ENCODE peak calls at places on chromosomes 3 and 15, in nine cellular contexts. U is thoracic aorta, E is colonic mucosa, C is endothelial cell, B is WTC11, F is cardiac muscle cell, R is psoas muscle, P is A549, H is mucosa of descending colon. J is an unnamed sample.

GRCh38 chr3:14401692-14402303 is 608 bp upstream of the SLC6A6 start:
- DNase-seq in U (no peak), E (no peak), C (no peak), B (no peak), F (no peak), R (no peak), P (no peak), H (no peak), J (no peak)

GRCh38 chr3:177439729-177440269 is 242.5 kb upstream of the TBL1XR1 start:
- DNase-seq in U (no peak), E (no peak), C (no peak), B (no peak), F (no peak), R (no peak), P (no peak), H (no peak), J (no peak)

GRCh38 chr3:49780080-49780967 is 6.0 kb downstream of the IP6K1 start:
- DNase-seq in U (no peak), E (no peak), C (no peak), B (no peak), F (no peak), R (no peak), P (no peak), H (no peak), J (no peak)

GRCh38 chr15:87201986-87202385 is 1054.6 kb downstream of the NTRK3 start:
- DNase-seq in U (no peak), E (no peak), C (no peak), B (no peak), F (no peak), R (no peak), P (no peak), H (no peak), J (no peak)

GRCh38 chr3:49377483-49377882 is 19.3 kb upstream of the GPX1 start:
- DNase-seq in U (no peak), E (no peak), C (no peak), B (no peak), F (no peak), R (no peak), P (no peak), H (no peak), J (no peak)

GRCh38 chr3:54132685-54133084 is 10.3 kb downstream of the CACNA2D3 start:
- DNase-seq in U (no peak), E (no peak), C (no peak), B (no peak), F (no peak), R (no peak), P (no peak), H (no peak), J (no peak)

GRCh38 chr3:24601500-24601899 is 106.8 kb upstream of the THRB start:
- DNase-seq in U (no peak), E (no peak), C (no peak), B (no peak), F (no peak), R (peak), P (no peak), H (no peak), J (no peak)

GRCh38 chr15:67074886-67075229 is 9.5 kb downstream of the SMAD3 start:
- DNase-seq in U (no peak), E (no peak), C (no peak), B (no peak), F (no peak), R (no peak), P (no peak), H (no peak), J (no peak)

GRCh38 chr15:99174567-99174966 is 69.7 kb downstream of the SYNM start:
- DNase-seq in U (no peak), E (no peak), C (no peak), B (no peak), F (peak), R (no peak), P (no peak), H (no peak), J (no peak)

GRCh38 chr15:68418611-68419161 is 13.3 kb downstream of the ITGA11 start:
- DNase-seq in U (no peak), E (peak), C (no peak), B (no peak), F (no peak), R (no peak), P (no peak), H (peak), J (no peak)

GRCh38 chr3:110420158-110420641 is 651.4 kb upstream of the NECTIN3 start:
- DNase-seq in U (no peak), E (no peak), C (no peak), B (no peak), F (no peak), R (no peak), P (peak), H (no peak), J (no peak)

GRCh38 chr15:62706361-62706760 is 336.2 kb upstream of the TPM1 start:
- DNase-seq in U (no peak), E (no peak), C (no peak), B (no peak), F (no peak), R (no peak), P (no peak), H (no peak), J (no peak)

GRCh38 chr3:52004158-52004787 is 8.6 kb upstream of the RPL29 start:
- DNase-seq in U (no peak), E (no peak), C (peak), B (peak), F (peak), R (peak), P (no peak), H (no peak), J (no peak)

GRCh38 chr3:186380622-186381380 is 18.8 kb upstream of the DGKG start:
- DNase-seq in U (no peak), E (no peak), C (no peak), B (no peak), F (no peak), R (no peak), P (no peak), H (no peak), J (no peak)

GRCh38 chr3:66610548-66610909 is 109.7 kb upstream of the LRIG1 start:
- DNase-seq in U (no peak), E (no peak), C (no peak), B (no peak), F (no peak), R (no peak), P (no peak), H (no peak), J (no peak)

GRCh38 chr3:56894912-56895431 is 93.2 kb upstream of the ARHGEF3 start:
- DNase-seq in U (no peak), E (peak), C (no peak), B (no peak), F (no peak), R (no peak), P (no peak), H (no peak), J (no peak)

GRCh38 chr15:72907733-72908132 is 124.2 kb upstream of the ADPGK start:
- DNase-seq in U (no peak), E (no peak), C (no peak), B (no peak), F (peak), R (no peak), P (no peak), H (no peak), J (no peak)

GRCh38 chr3:2783261-2783660 is 326.9 kb downstream of the IL5RA start:
- DNase-seq in U (no peak), E (no peak), C (no peak), B (no peak), F (no peak), R (no peak), P (no peak), H (no peak), J (no peak)

GRCh38 chr3:67489816-67490215 is 164.6 kb downstream of the SUCLG2 start:
- DNase-seq in U (no peak), E (no peak), C (no peak), B (no peak), F (no peak), R (no peak), P (no peak), H (no peak), J (no peak)

GRCh38 chr3:126753191-126754160 is 49.4 kb downstream of the CHCHD6 start:
- DNase-seq in U (no peak), E (no peak), C (no peak), B (no peak), F (no peak), R (no peak), P (no peak), H (no peak), J (no peak)

GRCh38 chr3:100158877-100159563 is 44.7 kb upstream of the FILIP1L start:
- DNase-seq in U (no peak), E (no peak), C (no peak), B (no peak), F (no peak), R (no peak), P (no peak), H (no peak), J (no peak)

GRCh38 chr3:129106320-129106719 is 15.3 kb downstream of the RAB43 start:
- DNase-seq in U (no peak), E (no peak), C (no peak), B (peak), F (no peak), R (no peak), P (no peak), H (no peak), J (no peak)
- TF ChIP-seq CTCF in U (no peak), E (no peak), C (no peak), B (no peak), F (no peak), R (no peak), P (no peak), H (no peak), J (no peak)

GRCh38 chr15:23022156-23022555 is 17.2 kb downstream of the TUBGCP5 start:
- DNase-seq in U (no peak), E (no peak), C (no peak), B (no peak), F (no peak), R (no peak), P (no peak), H (no peak), J (no peak)
- TF ChIP-seq CTCF in U (no peak), E (no peak), C (no peak), B (no peak), F (no peak), R (no peak), P (no peak), H (no peak), J (no peak)

GRCh38 chr15:45133561-45133920 is 3.7 kb downstream of the DUOX1 start:
- DNase-seq in U (no peak), E (no peak), C (no peak), B (no peak), F (peak), R (no peak), P (no peak), H (no peak), J (no peak)

GRCh38 chr15:45132844-45133560 is 3.2 kb downstream of the DUOX1 start:
- DNase-seq in U (no peak), E (no peak), C (no peak), B (no peak), F (no peak), R (no peak), P (no peak), H (no peak), J (no peak)

GRCh38 chr15:45134046-45134445 is 4.3 kb downstream of the DUOX1 start:
- DNase-seq in U (no peak), E (no peak), C (no peak), B (no peak), F (no peak), R (no peak), P (no peak), H (no peak), J (no peak)

GRCh38 chr15:45136378-45136764 is 6.6 kb downstream of the DUOX1 start:
- DNase-seq in U (no peak), E (no peak), C (peak), B (peak), F (peak), R (no peak), P (no peak), H (no peak), J (no peak)

DNA sequence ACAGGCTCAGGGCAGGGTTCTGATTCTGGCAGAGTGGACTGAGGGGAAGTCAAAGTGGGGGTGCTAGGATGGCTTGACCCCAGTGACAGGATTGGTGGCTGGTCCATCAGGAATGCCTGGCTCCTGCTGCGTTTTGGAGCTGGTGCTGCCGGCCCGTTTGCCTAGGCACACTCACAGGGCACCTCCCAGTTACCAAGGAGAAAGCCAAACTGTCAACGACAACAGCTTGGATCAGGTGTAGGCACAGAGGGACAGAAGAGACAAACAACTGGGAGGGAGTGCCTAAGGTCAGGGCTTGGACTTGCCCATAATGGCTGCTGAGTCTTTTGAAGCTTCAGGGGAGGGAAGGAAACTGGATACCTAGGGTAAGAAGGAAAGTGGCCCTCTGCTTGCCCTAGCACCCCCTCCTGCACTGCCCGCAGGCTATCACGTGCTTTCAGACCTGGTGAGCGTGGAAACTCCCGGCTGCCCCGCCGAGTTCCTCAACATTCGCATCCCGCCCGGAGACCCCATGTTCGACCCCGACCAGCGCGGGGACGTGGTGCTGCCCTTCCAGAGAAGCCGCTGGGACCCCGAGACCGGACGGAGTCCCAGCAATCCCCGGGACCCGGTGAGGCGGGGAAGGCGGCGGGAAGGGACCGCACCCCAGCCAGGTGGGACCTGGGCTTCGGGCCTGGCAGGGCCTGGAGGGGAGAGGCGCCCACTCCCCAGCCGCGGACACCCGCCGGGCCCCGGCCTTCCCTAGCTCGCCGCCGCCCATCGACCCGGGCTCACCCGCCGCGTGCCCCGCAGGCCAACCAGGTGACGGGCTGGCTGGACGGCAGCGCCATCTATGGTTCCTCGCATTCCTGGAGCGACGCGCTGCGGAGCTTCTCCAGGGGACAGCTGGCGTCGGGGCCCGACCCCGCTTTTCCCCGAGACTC is 5.1 kb downstream of the DUOX1 start:
- DNase-seq in U (no peak), E (peak), C (peak), B (peak), F (peak), R (no peak), P (no peak), H (no peak), J (no peak)
- TF ChIP-seq CTCF in U (no peak), E (no peak), C (no peak), B (no peak), F (peak), R (no peak), P (no peak), H (no peak), J (no peak)

DNA sequence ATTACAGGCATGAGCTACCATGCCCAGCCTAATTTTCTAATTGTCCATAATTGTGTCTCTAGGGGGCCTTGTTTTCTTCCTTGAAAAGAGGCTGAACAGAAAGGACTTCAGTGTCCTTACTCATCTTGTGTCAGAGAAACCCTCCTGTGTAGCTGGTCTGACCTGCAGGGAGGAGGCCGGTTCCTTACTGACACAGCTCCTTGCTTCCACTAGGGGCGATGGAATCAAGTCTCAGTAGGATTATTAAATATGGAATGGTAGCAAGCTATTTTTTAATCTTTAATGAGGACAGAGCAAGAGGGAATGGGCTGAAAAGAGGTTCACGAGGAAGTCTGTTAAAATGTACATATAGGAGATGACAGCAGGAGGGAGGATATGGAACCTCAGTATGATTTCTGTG is 8.6 kb downstream of the LPCAT4 start:
- DNase-seq in U (no peak), E (no peak), C (no peak), B (no peak), F (no peak), R (no peak), P (peak), H (no peak), J (no peak)
- TF ChIP-seq CTCF in U (no peak), E (no peak), C (no peak), B (no peak), F (peak), R (no peak), P (peak), H (no peak), J (no peak)

GRCh38 chr15:22794063-22794462 is 7.6 kb downstream of the NIPA1 start:
- DNase-seq in U (no peak), E (no peak), C (no peak), B (no peak), F (no peak), R (no peak), P (no peak), H (no peak), J (no peak)

GRCh38 chr15:22794621-22795167 is 8.2 kb downstream of the NIPA1 start:
- DNase-seq in U (no peak), E (no peak), C (no peak), B (no peak), F (no peak), R (no peak), P (no peak), H (no peak), J (no peak)

GRCh38 chr15:22796079-22796478 is 9.6 kb downstream of the NIPA1 start:
- DNase-seq in U (no peak), E (no peak), C (no peak), B (no peak), F (no peak), R (no peak), P (no peak), H (no peak), J (no peak)

GRCh38 chr15:22799902-22800301 is 13.5 kb downstream of the NIPA1 start:
- DNase-seq in U (no peak), E (no peak), C (no peak), B (no peak), F (no peak), R (no peak), P (no peak), H (no peak), J (no peak)

GRCh38 chr15:22795206-22796063 is 9.0 kb downstream of the NIPA1 start:
- DNase-seq in U (no peak), E (no peak), C (no peak), B (no peak), F (no peak), R (no peak), P (no peak), H (no peak), J (no peak)
- TF ChIP-seq CTCF in U (no peak), E (no peak), C (no peak), B (no peak), F (no peak), R (no peak), P (no peak), H (no peak), J (no peak)

DNA sequence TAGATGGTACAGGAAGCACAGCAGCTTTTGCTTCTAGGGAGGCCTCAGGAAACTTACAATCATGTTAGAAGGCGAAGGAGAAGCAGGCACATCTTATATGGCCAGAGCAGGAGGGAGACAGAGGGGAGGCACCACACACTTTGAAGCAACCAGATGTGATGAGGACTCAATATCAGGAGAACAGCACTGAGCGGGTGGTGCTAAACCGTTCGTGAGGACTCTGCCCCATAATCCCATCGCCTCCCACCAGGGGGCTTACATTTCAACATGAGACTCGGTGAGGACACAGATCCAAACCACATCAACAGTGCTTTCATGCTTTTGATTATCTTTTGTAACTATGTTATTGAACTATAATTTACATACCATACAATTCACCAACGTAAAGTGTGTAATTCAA is 7.6 kb upstream of the TMEM44 start:
- DNase-seq in U (no peak), E (no peak), C (peak), B (peak), F (no peak), R (no peak), P (no peak), H (no peak), J (no peak)
- TF ChIP-seq CTCF in U (no peak), E (no peak), C (peak), B (no peak), F (peak), R (peak), P (no peak), H (no peak), J (no peak)

J was measured in natural killer cell.